ENCODE peak calls at places on chromosomes 12 and 14, in five cellular contexts. One of them, this sample, is unnamed.

GRCh38 chr12:12441891-12442461 is 85.1 kb downstream of the BORCS5 start:
- DNase-seq in NCI-H1092 treated with DMSO at 0.1 percent for 48 hours: no peak
- DNase-seq in RCC 7860: no peak
- DNase-seq in memory B cell: no peak
- DNase-seq in cardiac fibroblast: peak; percentile 46
- DNase-seq in this sample: no peak

GRCh38 chr14:59252772-59253500 is 64.5 kb downstream of the DAAM1 start:
- DNase-seq in RCC 7860: no peak
- DNase-seq in memory B cell: no peak
- DNase-seq in cardiac fibroblast: no peak
- DNase-seq in NCI-H1092 treated with DMSO at 0.1 percent for 48 hours: no peak
- DNase-seq in this sample: no peak

GRCh38 chr12:34397591-34398365 is 375.5 kb downstream of the ALG10 start:
- DNase-seq in memory B cell: no peak
- DNase-seq in cardiac fibroblast: no peak
- DNase-seq in NCI-H1092 treated with DMSO at 0.1 percent for 48 hours: no peak
- DNase-seq in RCC 7860: no peak
- DNase-seq in this sample: no peak

GRCh38 chr14:85223667-85224066 is 306.3 kb upstream of the FLRT2 start:
- DNase-seq in RCC 7860: no peak
- DNase-seq in memory B cell: no peak
- DNase-seq in cardiac fibroblast: no peak
- DNase-seq in NCI-H1092 treated with DMSO at 0.1 percent for 48 hours: no peak
- DNase-seq in this sample: no peak

GRCh38 chr12:81330480-81330879 is 252.6 kb downstream of the ACSS3 start:
- DNase-seq in NCI-H1092 treated with DMSO at 0.1 percent for 48 hours: no peak
- DNase-seq in RCC 7860: no peak
- DNase-seq in memory B cell: no peak
- DNase-seq in cardiac fibroblast: peak; percentile 8
- DNase-seq in this sample: no peak

GRCh38 chr12:32134144-32134888 is 27.7 kb downstream of the BICD1 start:
- DNase-seq in memory B cell: peak; percentile 39
- DNase-seq in NCI-H1092 treated with DMSO at 0.1 percent for 48 hours: no peak
- DNase-seq in RCC 7860: peak; percentile 74
- DNase-seq in cardiac fibroblast: peak; percentile 78
- DNase-seq in this sample: peak; percentile 71

GRCh38 chr14:73491256-73491976 is 683 bp downstream of the RIOX1 start:
- DNase-seq in NCI-H1092 treated with DMSO at 0.1 percent for 48 hours: peak; percentile 65
- DNase-seq in memory B cell: peak; percentile 49
- DNase-seq in RCC 7860: peak; percentile 10
- DNase-seq in cardiac fibroblast: peak; percentile 60
- DNase-seq in this sample: peak; percentile 71

GRCh38 chr12:78933014-78933413 is 68.4 kb downstream of the SYT1 start:
- DNase-seq in NCI-H1092 treated with DMSO at 0.1 percent for 48 hours: no peak
- DNase-seq in cardiac fibroblast: no peak
- DNase-seq in memory B cell: no peak
- DNase-seq in RCC 7860: no peak
- DNase-seq in this sample: no peak

GRCh38 chr12:64389154-64389553 is 1.4 kb downstream of the C12orf56 start:
- DNase-seq in memory B cell: no peak
- DNase-seq in RCC 7860: no peak
- DNase-seq in cardiac fibroblast: no peak
- DNase-seq in NCI-H1092 treated with DMSO at 0.1 percent for 48 hours: peak; percentile 42
- DNase-seq in this sample: no peak

GRCh38 chr14:69879175-69880047 is at the start of gene SMOC1:
- DNase-seq in memory B cell: no peak
- DNase-seq in NCI-H1092 treated with DMSO at 0.1 percent for 48 hours: peak; percentile 69
- DNase-seq in RCC 7860: no peak
- DNase-seq in cardiac fibroblast: peak; percentile 16
- DNase-seq in this sample: peak; percentile 67

GRCh38 chr12:15688838-15689237 is 100.3 kb downstream of the EPS8 start:
- DNase-seq in cardiac fibroblast: peak; percentile 49
- DNase-seq in memory B cell: no peak
- DNase-seq in RCC 7860: no peak
- DNase-seq in NCI-H1092 treated with DMSO at 0.1 percent for 48 hours: no peak
- DNase-seq in this sample: no peak

GRCh38 chr12:116609715-116610114 is 50.5 kb downstream of the MAP1LC3B2 start:
- DNase-seq in cardiac fibroblast: peak; percentile 20
- DNase-seq in NCI-H1092 treated with DMSO at 0.1 percent for 48 hours: no peak
- DNase-seq in memory B cell: peak; percentile 10
- DNase-seq in RCC 7860: no peak
- DNase-seq in this sample: no peak

GRCh38 chr14:87131879-87132278 is 861.1 kb downstream of the GALC start:
- DNase-seq in RCC 7860: no peak
- DNase-seq in NCI-H1092 treated with DMSO at 0.1 percent for 48 hours: no peak
- DNase-seq in memory B cell: no peak
- DNase-seq in cardiac fibroblast: peak; percentile 1
- DNase-seq in this sample: peak; percentile 47

GRCh38 chr14:99654235-99655000 is 9.5 kb downstream of the HHIPL1 start:
- DNase-seq in cardiac fibroblast: peak; percentile 80
- DNase-seq in memory B cell: no peak
- DNase-seq in NCI-H1092 treated with DMSO at 0.1 percent for 48 hours: no peak
- DNase-seq in RCC 7860: no peak
- DNase-seq in this sample: peak; percentile 54

GRCh38 chr12:68378859-68379628 is 46.9 kb upstream of the MDM1 start:
- DNase-seq in NCI-H1092 treated with DMSO at 0.1 percent for 48 hours: no peak
- DNase-seq in cardiac fibroblast: peak; percentile 24
- DNase-seq in RCC 7860: no peak
- DNase-seq in memory B cell: no peak
- DNase-seq in this sample: no peak

GRCh38 chr12:56007892-56008471 is 10.9 kb downstream of the SUOX start:
- DNase-seq in cardiac fibroblast: peak; percentile 12
- DNase-seq in memory B cell: peak; percentile 20
- DNase-seq in NCI-H1092 treated with DMSO at 0.1 percent for 48 hours: peak; percentile 37
- DNase-seq in RCC 7860: no peak
- DNase-seq in this sample: peak; percentile 23

GRCh38 chr12:113852695-113853490 is 113.2 kb downstream of the RBM19 start:
- DNase-seq in memory B cell: no peak
- DNase-seq in NCI-H1092 treated with DMSO at 0.1 percent for 48 hours: peak; percentile 69
- DNase-seq in RCC 7860: no peak
- DNase-seq in cardiac fibroblast: no peak
- DNase-seq in this sample: no peak

GRCh38 chr12:86597431-86597830 is 341.2 kb upstream of the MGAT4C start:
- DNase-seq in cardiac fibroblast: no peak
- DNase-seq in RCC 7860: no peak
- DNase-seq in memory B cell: no peak
- DNase-seq in NCI-H1092 treated with DMSO at 0.1 percent for 48 hours: no peak
- DNase-seq in this sample: no peak

GRCh38 chr12:92337128-92337527 is 191.5 kb upstream of the BTG1 start:
- DNase-seq in NCI-H1092 treated with DMSO at 0.1 percent for 48 hours: no peak
- DNase-seq in memory B cell: no peak
- DNase-seq in RCC 7860: no peak
- DNase-seq in cardiac fibroblast: no peak
- DNase-seq in this sample: no peak

GRCh38 chr14:54364555-54365415 is 32.0 kb upstream of the CDKN3 start:
- DNase-seq in NCI-H1092 treated with DMSO at 0.1 percent for 48 hours: peak; percentile 10
- DNase-seq in memory B cell: no peak
- DNase-seq in cardiac fibroblast: peak; percentile 73
- DNase-seq in RCC 7860: no peak
- DNase-seq in this sample: peak; percentile 13

This sample was measured in Caki2.